ENCODE peak calls at places on chromosomes 11 and 22, in five cellular contexts. K, T, P, F and E are unnamed samples. For H3K36me3, the result is how much of the 10 kb centered on the place peaks cover.

GRCh38 chr11:78312712-78313111 is 104.9 kb downstream of the GAB2 start:
- DNase-seq in K (no peak), P (no peak), F (no peak), T (no peak), E (no peak)

GRCh38 chr11:45654741-45655283 is 10.6 kb downstream of the CHST1 start:
- DNase-seq in T (no peak), K (no peak), P (no peak), F (peak), E (no peak)

GRCh38 chr11:67641302-67642147 is 2.0 kb upstream of the TBX10 start:
- DNase-seq in F (no peak), P (no peak), K (no peak), T (no peak), E (no peak)

GRCh38 chr22:44403930-44404329 is 91.2 kb upstream of the SHISAL1 start:
- DNase-seq in K (peak), F (no peak), P (no peak), T (no peak), E (no peak)

GRCh38 chr11:133955945-133956421 is 785 bp downstream of the IGSF9B start:
- DNase-seq in P (no peak), T (no peak), F (no peak), K (no peak), E (no peak)

GRCh38 chr11:123640677-123641494 is 13.5 kb downstream of the SCN3B start:
- DNase-seq in F (no peak), T (no peak), K (peak), P (peak), E (peak)

GRCh38 chr11:21514298-21514697 is 678.6 kb upstream of the ANO5 start:
- DNase-seq in P (no peak), F (no peak), T (no peak), K (no peak), E (no peak)

GRCh38 chr11:122115520-122116343 is at the start of gene BLID:
- DNase-seq in P (peak), K (no peak), F (no peak), T (peak), E (peak)

GRCh38 chr11:6653055-6653454 is 2.6 kb downstream of the DCHS1 start:
- DNase-seq in P (no peak), F (no peak), T (no peak), K (no peak), E (no peak)

GRCh38 chr22:37492428-37493344 is 6.5 kb upstream of the MFNG start:
- DNase-seq in F (no peak), T (no peak), P (no peak), K (no peak), E (no peak)

GRCh38 chr22:27435839-27436581 is 365.5 kb downstream of the MN1 start:
- DNase-seq in T (peak), P (no peak), F (no peak), K (peak), E (no peak)

GRCh38 chr11:97684486-97685439 is 1295.0 kb downstream of the JRKL start:
- DNase-seq in T (no peak), F (no peak), K (no peak), P (no peak), E (no peak)

GRCh38 chr11:62400760-62401159 is 18.1 kb upstream of the SCGB1A1 start:
- DNase-seq in K (peak), F (peak), P (peak), T (peak), E (peak)

GRCh38 chr22:46089426-46090041 is 60.8 kb upstream of the PPARA start:
- DNase-seq in F (peak), K (peak), P (peak), T (peak), E (no peak)

GRCh38 chr22:40855104-40855959 is 1.1 kb downstream of the ST13 start:
- DNase-seq in T (peak), P (no peak), K (no peak), F (no peak), E (peak)

GRCh38 chr22:21632237-21632895 is at the start of gene CCDC116:
- DNase-seq in T (no peak), F (no peak), P (no peak), K (no peak), E (no peak)
- TF ChIP-seq POLR2A in T (no peak), F (no peak), P (no peak), K (no peak), E (no peak)

GRCh38 chr22:19052941-19053551 is 69.2 kb downstream of the DGCR2 start:
- DNase-seq in K (no peak), F (peak), T (no peak), P (no peak), E (no peak)

GRCh38 chr22:19047993-19048392 is 74.2 kb downstream of the DGCR2 start:
- DNase-seq in T (no peak), K (peak), P (no peak), F (no peak), E (no peak)

GRCh38 chr22:19048531-19048930 is 73.7 kb downstream of the DGCR2 start:
- DNase-seq in F (no peak), T (no peak), P (no peak), K (peak), E (peak)

GRCh38 chr22:19051381-19051780 is 70.8 kb downstream of the DGCR2 start:
- DNase-seq in K (no peak), T (no peak), P (no peak), F (no peak), E (no peak)

GRCh38 chr22:19050117-19050516 is 72.1 kb downstream of the DGCR2 start:
- DNase-seq in P (no peak), K (no peak), F (no peak), T (no peak), E (no peak)
- H3K36me3 ChIP-seq in P (half or more), K (half or more), F (half or more), T (under half), E (half or more)

GRCh38 chr11:69637601-69637955 is 3.4 kb upstream of the CCND1 start:
- DNase-seq in F (peak), T (no peak), K (no peak), P (no peak), E (no peak)

GRCh38 chr11:69636870-69637600 is 3.9 kb upstream of the CCND1 start:
- DNase-seq in T (no peak), K (no peak), F (no peak), P (no peak), E (no peak)

GRCh38 chr11:69635804-69636511 is 5.0 kb upstream of the CCND1 start:
- DNase-seq in P (no peak), T (no peak), K (no peak), F (peak), E (no peak)

GRCh38 chr11:69635210-69635609 is 5.7 kb upstream of the CCND1 start:
- DNase-seq in T (no peak), P (no peak), K (no peak), F (peak), E (no peak)

DNA sequence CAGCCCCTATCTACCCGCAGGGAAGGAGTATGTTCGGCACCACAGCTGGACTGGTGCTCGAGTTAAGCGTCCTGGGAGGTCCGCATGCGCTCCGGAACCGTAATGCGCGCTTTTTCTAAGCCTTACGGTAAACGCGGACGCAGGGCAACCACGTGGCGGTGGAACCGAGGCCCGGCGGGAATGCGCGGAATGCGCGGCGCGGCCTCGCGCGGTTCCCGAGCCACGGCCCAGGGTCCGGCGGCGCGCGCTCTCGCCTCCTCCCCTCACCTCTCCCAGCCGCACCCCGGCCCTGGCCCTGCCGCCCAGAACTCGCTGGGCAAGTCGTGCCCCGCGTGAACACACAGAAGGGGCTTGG is 4.5 kb upstream of the CCND1 start:
- DNase-seq in K (peak), T (no peak), P (peak), F (peak), E (no peak)
- TF ChIP-seq POLR2A in K (peak), T (peak), P (peak), F (no peak), E (no peak)

GRCh38 chr11:73387594-73388021 is 11.4 kb downstream of the RELT start:
- DNase-seq in T (no peak), P (no peak), K (no peak), F (no peak), E (peak)
- H3K36me3 ChIP-seq in T (under half), P (under half), K (under half), F (under half), E (under half)

GRCh38 chr11:27471588-27472397 is 797 bp downstream of the LGR4 start:
- DNase-seq in P (peak), T (peak), F (peak), K (peak), E (no peak)

GRCh38 chr11:27471067-27471587 is 1.5 kb downstream of the LGR4 start:
- DNase-seq in P (no peak), T (no peak), K (no peak), F (no peak), E (no peak)

GRCh38 chr11:27473017-27473406 is 422 bp upstream of the LGR4 start:
- DNase-seq in K (no peak), P (no peak), T (no peak), F (no peak), E (no peak)

GRCh38 chr11:27470166-27470565 is 2.4 kb downstream of the LGR4 start:
- DNase-seq in T (no peak), K (no peak), P (no peak), F (no peak), E (no peak)

DNA sequence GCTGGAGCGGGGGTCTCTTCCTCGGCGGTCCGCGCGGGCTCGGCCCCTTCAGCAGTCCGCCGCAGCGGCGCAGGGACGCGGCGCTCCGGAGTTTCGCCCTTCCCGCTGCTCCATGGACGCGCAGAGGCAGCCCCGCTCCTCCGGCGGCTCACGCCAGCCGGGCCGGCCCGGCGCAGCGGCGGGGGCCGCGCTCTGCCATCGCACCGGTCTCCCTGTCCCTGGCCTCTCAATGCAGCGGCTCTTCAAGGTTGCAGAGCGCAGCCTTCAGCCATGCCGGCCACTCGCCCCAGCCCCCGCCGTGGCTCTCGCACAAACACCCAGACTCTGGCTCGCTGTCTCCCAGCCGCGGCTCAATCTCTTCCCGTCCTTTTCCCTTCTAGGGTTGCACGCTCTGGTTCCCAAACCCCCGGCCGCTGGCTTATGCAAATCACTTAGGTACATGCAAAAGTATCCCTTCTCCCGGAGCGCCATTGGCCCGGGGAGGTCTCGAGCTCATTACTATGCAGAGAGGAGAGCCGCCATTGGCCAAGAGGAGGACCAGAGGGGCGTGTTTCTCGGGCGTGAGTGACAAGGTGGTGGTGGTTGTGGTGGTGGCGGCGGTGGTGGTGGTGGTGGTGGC is at the start of gene LGR4:
- DNase-seq in F (peak), P (peak), K (peak), T (peak), E (peak)
- TF ChIP-seq POLR2A in F (no peak), P (peak), K (peak), T (peak), E (peak)

GRCh38 chr11:11952036-11952435 is 56.4 kb downstream of the DKK3 start:
- DNase-seq in K (no peak), F (no peak), T (no peak), P (no peak), E (no peak)
- H3K36me3 ChIP-seq in K (half or more), F (half or more), T (under half), P (half or more), E (half or more)

DNA sequence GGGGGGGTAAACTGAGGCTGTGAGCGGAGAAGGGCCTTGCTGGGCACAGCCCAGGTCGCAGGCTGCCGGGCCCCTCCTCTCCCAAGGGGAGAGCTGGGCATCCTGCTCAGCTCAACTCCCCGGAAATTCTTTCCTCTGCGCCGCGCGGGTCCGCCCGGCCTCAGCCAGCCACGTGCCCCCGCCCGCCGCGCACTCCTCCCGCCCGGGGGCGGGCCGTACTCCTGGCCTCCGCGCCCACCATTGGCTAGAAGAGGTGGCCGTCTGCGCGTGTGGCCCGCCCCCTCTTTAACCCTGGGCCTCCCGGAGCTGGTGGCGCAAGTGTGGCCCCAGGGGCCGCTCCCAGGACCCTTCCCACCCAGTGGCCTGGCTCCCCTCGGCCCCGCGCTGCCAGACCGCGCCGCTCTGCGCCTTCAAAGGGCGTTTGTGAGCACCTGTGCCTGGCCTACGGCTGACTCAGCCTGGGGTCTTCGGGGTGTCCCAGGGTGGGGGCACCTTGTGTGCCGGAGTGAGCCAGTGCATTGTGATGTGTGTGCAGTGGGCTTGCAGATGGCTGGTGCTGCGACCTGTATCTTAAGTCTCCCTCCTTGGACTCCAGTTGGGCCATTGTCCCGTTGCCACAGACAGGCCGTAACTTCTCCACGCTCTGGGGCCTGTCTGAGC is 2.0 kb downstream of the MRGPRF start:
- DNase-seq in T (peak), P (peak), K (peak), F (no peak), E (peak)
- TF ChIP-seq POLR2A in T (peak), P (no peak), K (peak), F (no peak), E (peak)

GRCh38 chr11:9738700-9739099 is 74.8 kb downstream of the SWAP70 start:
- DNase-seq in F (no peak), P (no peak), T (no peak), K (no peak), E (no peak)
- H3K36me3 ChIP-seq in F (half or more), P (under half), T (under half), K (half or more), E (under half)

GRCh38 chr11:128610765-128611617 is 23.6 kb upstream of the ETS1 start:
- DNase-seq in P (no peak), T (no peak), K (no peak), F (no peak), E (no peak)
- TF ChIP-seq POLR2A in P (no peak), T (no peak), K (no peak), F (no peak), E (no peak)

DNA sequence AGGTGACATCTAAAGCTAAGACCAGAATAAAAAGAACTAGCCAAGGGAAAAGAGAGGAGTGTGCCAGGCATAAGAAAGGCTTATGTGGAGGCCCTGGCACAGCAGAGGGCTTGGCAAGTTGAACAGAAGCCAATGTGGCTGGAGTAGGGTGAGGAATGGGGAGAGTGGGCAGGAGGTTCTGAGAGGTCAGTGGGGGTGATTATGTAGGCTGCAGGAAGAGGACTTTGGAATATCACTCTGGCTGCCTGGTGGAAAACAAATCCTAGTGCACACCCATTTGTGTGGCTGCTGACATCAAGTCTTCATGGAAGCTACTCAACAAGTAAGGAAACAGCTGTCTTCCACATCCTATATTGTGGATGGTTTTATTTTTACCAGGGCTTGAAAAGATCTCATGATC is 3.5 kb downstream of the MRPL16 start:
- DNase-seq in T (no peak), P (no peak), K (no peak), F (no peak), E (no peak)
- H3K36me3 ChIP-seq in T (under half), P (under half), K (half or more), F (under half), E (under half)